ENCODE peak calls at places on chromosomes 3 and 15, in four cellular contexts. One of them, this sample, is unnamed.

GRCh38 chr3:140092883-140093536 is 158.0 kb downstream of the CLSTN2 start:
- DNase-seq in pancreas: no peak
- DNase-seq in left ventricle myocardium inferior: no peak
- DNase-seq in IMR-90: no peak
- DNase-seq in this sample: no peak

GRCh38 chr3:17678116-17678741 is 64.2 kb downstream of the TBC1D5 start:
- DNase-seq in pancreas: no peak
- DNase-seq in left ventricle myocardium inferior: no peak
- DNase-seq in IMR-90: peak
- DNase-seq in this sample: no peak

GRCh38 chr15:52148409-52148808 is 35.8 kb upstream of the BCL2L10 start:
- DNase-seq in pancreas: no peak
- DNase-seq in left ventricle myocardium inferior: no peak
- DNase-seq in IMR-90: peak
- DNase-seq in this sample: no peak

GRCh38 chr3:45223889-45224730 is 2.0 kb downstream of the TMEM158 start:
- DNase-seq in pancreas: no peak
- DNase-seq in left ventricle myocardium inferior: no peak
- DNase-seq in IMR-90: peak
- DNase-seq in this sample: no peak

GRCh38 chr15:80967451-80967850 is 22.2 kb downstream of the MESD start:
- DNase-seq in pancreas: no peak
- DNase-seq in left ventricle myocardium inferior: no peak
- DNase-seq in IMR-90: peak
- DNase-seq in this sample: peak

GRCh38 chr3:168121175-168121853 is 25.6 kb upstream of the GOLIM4 start:
- DNase-seq in pancreas: no peak
- DNase-seq in left ventricle myocardium inferior: peak
- DNase-seq in IMR-90: peak
- DNase-seq in this sample: no peak

GRCh38 chr15:22786868-22787698 is 639 bp downstream of the NIPA1 start:
- DNase-seq in pancreas: peak
- DNase-seq in left ventricle myocardium inferior: no peak
- DNase-seq in IMR-90: no peak
- DNase-seq in this sample: peak

GRCh38 chr3:145952541-145952940 is 208.4 kb downstream of the PLOD2 start:
- DNase-seq in pancreas: no peak
- DNase-seq in left ventricle myocardium inferior: no peak
- DNase-seq in IMR-90: peak
- DNase-seq in this sample: no peak

GRCh38 chr15:42094512-42094963 is at the start of gene PLA2G4D:
- DNase-seq in pancreas: no peak
- DNase-seq in left ventricle myocardium inferior: no peak
- DNase-seq in IMR-90: no peak
- DNase-seq in this sample: no peak

GRCh38 chr3:50146316-50146901 is 8.7 kb upstream of the SEMA3F start:
- DNase-seq in pancreas: no peak
- DNase-seq in left ventricle myocardium inferior: no peak
- DNase-seq in IMR-90: no peak
- DNase-seq in this sample: no peak

GRCh38 chr3:130829575-130829947 is 64.3 kb upstream of the ATP2C1 start:
- DNase-seq in pancreas: no peak
- DNase-seq in left ventricle myocardium inferior: no peak
- DNase-seq in IMR-90: no peak
- DNase-seq in this sample: no peak

GRCh38 chr3:46916278-46916677 is 38.8 kb downstream of the PTH1R start:
- DNase-seq in pancreas: no peak
- DNase-seq in left ventricle myocardium inferior: no peak
- DNase-seq in IMR-90: peak
- DNase-seq in this sample: no peak

GRCh38 chr3:48478631-48479555 is 25.1 kb downstream of the SHISA5 start:
- DNase-seq in pancreas: no peak
- DNase-seq in left ventricle myocardium inferior: no peak
- DNase-seq in IMR-90: no peak
- DNase-seq in this sample: no peak

GRCh38 chr15:70636540-70637165 is 126.7 kb downstream of the UACA start:
- DNase-seq in pancreas: no peak
- DNase-seq in left ventricle myocardium inferior: no peak
- DNase-seq in IMR-90: no peak
- DNase-seq in this sample: no peak

GRCh38 chr3:16338124-16338523 is 73.1 kb downstream of the OXNAD1 start:
- DNase-seq in pancreas: no peak
- DNase-seq in left ventricle myocardium inferior: no peak
- DNase-seq in IMR-90: no peak
- DNase-seq in this sample: no peak

GRCh38 chr3:49476563-49476962 is 6.5 kb downstream of the DAG1 start:
- DNase-seq in pancreas: no peak
- DNase-seq in left ventricle myocardium inferior: no peak
- DNase-seq in IMR-90: no peak
- DNase-seq in this sample: no peak

GRCh38 chr3:61927332-61927731 is 366.0 kb downstream of the PTPRG start:
- DNase-seq in pancreas: peak
- DNase-seq in left ventricle myocardium inferior: peak
- DNase-seq in IMR-90: peak
- DNase-seq in this sample: no peak

GRCh38 chr3:89314454-89314853 is 207.0 kb downstream of the EPHA3 start:
- DNase-seq in pancreas: no peak
- DNase-seq in left ventricle myocardium inferior: no peak
- DNase-seq in IMR-90: peak
- DNase-seq in this sample: peak
- TF ChIP-seq CTCF in pancreas: no peak
- TF ChIP-seq CTCF in left ventricle myocardium inferior: no peak
- TF ChIP-seq CTCF in IMR-90: peak
- TF ChIP-seq CTCF in this sample: no peak

GRCh38 chr3:14774431-14774830 is 44.3 kb upstream of the FGD5 start:
- DNase-seq in pancreas: no peak
- DNase-seq in left ventricle myocardium inferior: no peak
- DNase-seq in IMR-90: no peak
- DNase-seq in this sample: no peak
- TF ChIP-seq CTCF in pancreas: no peak
- TF ChIP-seq CTCF in left ventricle myocardium inferior: no peak
- TF ChIP-seq CTCF in IMR-90: no peak
- TF ChIP-seq CTCF in this sample: no peak

GRCh38 chr15:67835349-67836133 is 4.3 kb downstream of the RNU6-1 start:
- DNase-seq in pancreas: no peak
- DNase-seq in left ventricle myocardium inferior: no peak
- DNase-seq in IMR-90: no peak
- DNase-seq in this sample: no peak
- TF ChIP-seq CTCF in pancreas: no peak
- TF ChIP-seq CTCF in left ventricle myocardium inferior: no peak
- TF ChIP-seq CTCF in IMR-90: no peak
- TF ChIP-seq CTCF in this sample: no peak

GRCh38 chr3:39344746-39345344 is 15.3 kb downstream of the CCR8 start:
- DNase-seq in pancreas: no peak
- DNase-seq in left ventricle myocardium inferior: no peak
- DNase-seq in IMR-90: no peak
- DNase-seq in this sample: no peak

GRCh38 chr3:39347586-39347876 is 18.0 kb downstream of the CCR8 start:
- DNase-seq in pancreas: no peak
- DNase-seq in left ventricle myocardium inferior: no peak
- DNase-seq in IMR-90: no peak
- DNase-seq in this sample: no peak

GRCh38 chr3:39346785-39347585 is 17.5 kb downstream of the CCR8 start:
- DNase-seq in pancreas: no peak
- DNase-seq in left ventricle myocardium inferior: no peak
- DNase-seq in IMR-90: no peak
- DNase-seq in this sample: no peak

GRCh38 chr3:39349080-39349479 is 19.6 kb downstream of the CCR8 start:
- DNase-seq in pancreas: no peak
- DNase-seq in left ventricle myocardium inferior: no peak
- DNase-seq in IMR-90: no peak
- DNase-seq in this sample: no peak

DNA sequence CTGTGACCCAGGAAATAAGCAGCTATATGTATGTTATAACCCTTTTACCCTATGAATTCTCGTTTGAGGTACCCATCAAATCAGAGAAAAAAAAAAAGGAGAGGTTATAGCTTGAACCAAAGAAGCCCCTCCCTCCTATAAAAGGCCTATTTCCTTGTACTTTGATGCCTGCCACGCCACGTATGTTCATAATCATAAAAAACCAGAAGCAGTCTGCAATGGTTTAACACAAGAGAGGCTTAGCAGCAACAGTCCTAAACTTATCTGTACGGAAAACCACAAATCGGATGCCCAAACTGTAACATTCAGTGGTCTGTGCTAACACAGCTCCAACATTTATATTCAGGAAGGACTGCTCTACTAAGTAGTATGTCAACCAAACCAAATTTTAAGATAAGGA is 21.2 kb downstream of the CCR8 start:
- DNase-seq in pancreas: no peak
- DNase-seq in left ventricle myocardium inferior: no peak
- DNase-seq in IMR-90: no peak
- DNase-seq in this sample: no peak
- TF ChIP-seq CTCF in pancreas: no peak
- TF ChIP-seq CTCF in left ventricle myocardium inferior: no peak
- TF ChIP-seq CTCF in IMR-90: no peak
- TF ChIP-seq CTCF in this sample: no peak

This sample was measured in nephron progenitor cell.